ENCODE peak calls at places on chromosomes 1 and 21, in four cellular contexts. B, G, J and E are unnamed samples. For H3K27me3, the result is how much of the 10 kb centered on the place peaks cover.

GRCh38 chr1:75317976-75318375 is 183.8 kb downstream of the LHX8 start:
- DNase-seq in B (no peak), G (no peak), J (no peak), E (no peak)

GRCh38 chr1:225655509-225656258 is 2.8 kb upstream of the ENAH start:
- DNase-seq in B (peak), G (no peak), J (peak), E (no peak)

GRCh38 chr1:67333603-67334002 is 25.9 kb downstream of the IL12RB2 start:
- DNase-seq in B (no peak), G (no peak), J (no peak), E (no peak)

GRCh38 chr1:232904566-232904965 is 45.8 kb upstream of the NTPCR start:
- DNase-seq in B (peak), G (no peak), J (peak), E (no peak)

GRCh38 chr1:175470591-175470990 is 272.8 kb downstream of the TNR start:
- DNase-seq in B (no peak), G (no peak), J (no peak), E (no peak)

GRCh38 chr1:179228783-179229213 is 679 bp downstream of the ABL2 start:
- DNase-seq in B (peak), G (peak), J (peak), E (peak)

GRCh38 chr1:242523968-242524570 is 428 bp downstream of the PLD5 start:
- DNase-seq in B (no peak), G (peak), J (peak), E (peak)

GRCh38 chr1:66679140-66679539 is 73.1 kb upstream of the DYNLT5 start:
- DNase-seq in B (no peak), G (no peak), J (no peak), E (no peak)

GRCh38 chr1:234770924-234771540 is 161.1 kb upstream of the IRF2BP2 start:
- DNase-seq in B (no peak), G (no peak), J (no peak), E (no peak)

GRCh38 chr1:100952104-100952745 is 56.3 kb downstream of the SLC30A7 start:
- DNase-seq in B (no peak), G (no peak), J (no peak), E (no peak)

GRCh38 chr1:218339267-218339831 is 5.8 kb upstream of the TGFB2 start:
- DNase-seq in B (peak), G (no peak), J (no peak), E (no peak)

GRCh38 chr1:115682792-115683191 is 41.0 kb downstream of the VANGL1 start:
- DNase-seq in B (no peak), G (no peak), J (no peak), E (no peak)

GRCh38 chr1:44447051-44447806 is 42.2 kb downstream of the RNF220 start:
- DNase-seq in B (no peak), G (no peak), J (no peak), E (no peak)

GRCh38 chr1:112706505-112707216 is at the start of gene RHOC:
- DNase-seq in B (peak), G (peak), J (peak), E (peak)

GRCh38 chr1:44999232-44999631 is 11.9 kb downstream of the HECTD3 start:
- DNase-seq in B (no peak), G (no peak), J (no peak), E (no peak)

GRCh38 chr1:212638419-212639151 is 30.0 kb downstream of the ATF3 start:
- DNase-seq in B (peak), G (no peak), J (no peak), E (no peak)

GRCh38 chr21:28298251-28298672 is 694.4 kb downstream of the LTN1 start:
- DNase-seq in B (peak), G (no peak), J (no peak), E (no peak)

GRCh38 chr1:89608627-89609338 is 24.1 kb upstream of the LRRC8C start:
- DNase-seq in B (no peak), G (no peak), J (no peak), E (no peak)

GRCh38 chr1:190126728-190127127 is 350.9 kb downstream of the BRINP3 start:
- DNase-seq in B (no peak), G (no peak), J (no peak), E (no peak)

GRCh38 chr1:225260319-225260718 is 167.5 kb downstream of the LBR start:
- DNase-seq in B (no peak), G (no peak), J (no peak), E (no peak)

GRCh38 chr1:91548382-91549040 is 47.9 kb downstream of the CDC7 start:
- DNase-seq in B (no peak), G (no peak), J (no peak), E (no peak)

GRCh38 chr1:41379741-41380130 is 18.5 kb downstream of the FOXO6 start:
- DNase-seq in B (no peak), G (no peak), J (no peak), E (no peak)

GRCh38 chr1:40722622-40723021 is 31.1 kb downstream of the NFYC start:
- DNase-seq in B (no peak), G (no peak), J (no peak), E (no peak)

GRCh38 chr1:15955552-15955951 is 20.3 kb downstream of the ZBTB17 start:
- DNase-seq in B (no peak), G (no peak), J (no peak), E (no peak)

GRCh38 chr1:109764561-109765482 is 1.1 kb upstream of the EPS8L3 start:
- DNase-seq in B (no peak), G (no peak), J (no peak), E (no peak)

GRCh38 chr1:44422161-44422560 is 17.1 kb downstream of the RNF220 start:
- DNase-seq in B (no peak), G (no peak), J (no peak), E (no peak)

GRCh38 chr1:52080014-52080415 is 23.9 kb downstream of the BTF3L4 start:
- DNase-seq in B (no peak), G (no peak), J (no peak), E (no peak)

GRCh38 chr1:64518692-64519481 is 49.0 kb downstream of the CACHD1 start:
- DNase-seq in B (no peak), G (no peak), J (peak), E (no peak)

GRCh38 chr1:58017641-58018040 is 528.9 kb downstream of the OMA1 start:
- DNase-seq in B (no peak), G (no peak), J (peak), E (no peak)

GRCh38 chr1:117534995-117535467 is 70.8 kb upstream of the TENT5C start:
- DNase-seq in B (peak), G (peak), J (peak), E (peak)

GRCh38 chr1:163668472-163668871 is 346.7 kb downstream of the NUF2 start:
- DNase-seq in B (no peak), G (no peak), J (no peak), E (no peak)

GRCh38 chr1:246608616-246609376 is 42.5 kb downstream of the CNST start:
- DNase-seq in B (peak), G (no peak), J (peak), E (peak)

GRCh38 chr1:198019126-198019525 is 102.0 kb downstream of the LHX9 start:
- DNase-seq in B (no peak), G (no peak), J (no peak), E (no peak)

GRCh38 chr1:198018529-198018928 is 101.4 kb downstream of the LHX9 start:
- DNase-seq in B (peak), G (no peak), J (no peak), E (no peak)

GRCh38 chr1:198015317-198015716 is 98.1 kb downstream of the LHX9 start:
- DNase-seq in B (peak), G (no peak), J (no peak), E (no peak)
- H4K8ac ChIP-seq in B (no peak), G (no peak), J (no peak), E (no peak)

GRCh38 chr1:48249868-48250267 is 27.4 kb downstream of the SLC5A9 start:
- DNase-seq in B (no peak), G (no peak), J (no peak), E (no peak)

GRCh38 chr1:48250572-48250971 is 28.1 kb downstream of the SLC5A9 start:
- DNase-seq in B (no peak), G (no peak), J (no peak), E (no peak)

GRCh38 chr1:48251323-48251722 is 28.8 kb downstream of the SLC5A9 start:
- DNase-seq in B (no peak), G (no peak), J (no peak), E (no peak)

GRCh38 chr1:48246727-48247126 is 24.2 kb downstream of the SLC5A9 start:
- DNase-seq in B (no peak), G (no peak), J (no peak), E (no peak)

DNA sequence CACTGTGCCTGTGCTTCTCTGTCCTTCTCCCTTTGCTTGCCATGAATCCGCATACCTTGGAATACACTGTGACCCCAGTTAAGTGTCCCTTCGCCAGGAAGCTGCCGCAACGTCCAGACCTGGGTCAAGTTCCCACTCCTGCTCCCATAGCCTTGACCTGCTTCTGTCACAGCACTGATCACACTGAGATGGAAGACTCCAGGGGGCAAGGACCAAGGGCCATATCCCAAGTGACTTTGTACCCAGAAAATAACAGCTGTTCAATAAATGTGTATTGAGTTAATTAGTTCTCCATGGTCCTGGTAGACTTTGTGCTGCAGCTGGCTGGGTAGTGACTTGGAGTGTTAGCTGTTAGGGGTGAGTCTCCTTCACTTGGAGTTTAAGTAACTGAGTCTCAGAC is 25.8 kb downstream of the SLC5A9 start:
- DNase-seq in B (no peak), G (no peak), J (peak), E (no peak)
- H3K27me3 ChIP-seq in B (under half), G (under half), J (under half), E (under half)

DNA sequence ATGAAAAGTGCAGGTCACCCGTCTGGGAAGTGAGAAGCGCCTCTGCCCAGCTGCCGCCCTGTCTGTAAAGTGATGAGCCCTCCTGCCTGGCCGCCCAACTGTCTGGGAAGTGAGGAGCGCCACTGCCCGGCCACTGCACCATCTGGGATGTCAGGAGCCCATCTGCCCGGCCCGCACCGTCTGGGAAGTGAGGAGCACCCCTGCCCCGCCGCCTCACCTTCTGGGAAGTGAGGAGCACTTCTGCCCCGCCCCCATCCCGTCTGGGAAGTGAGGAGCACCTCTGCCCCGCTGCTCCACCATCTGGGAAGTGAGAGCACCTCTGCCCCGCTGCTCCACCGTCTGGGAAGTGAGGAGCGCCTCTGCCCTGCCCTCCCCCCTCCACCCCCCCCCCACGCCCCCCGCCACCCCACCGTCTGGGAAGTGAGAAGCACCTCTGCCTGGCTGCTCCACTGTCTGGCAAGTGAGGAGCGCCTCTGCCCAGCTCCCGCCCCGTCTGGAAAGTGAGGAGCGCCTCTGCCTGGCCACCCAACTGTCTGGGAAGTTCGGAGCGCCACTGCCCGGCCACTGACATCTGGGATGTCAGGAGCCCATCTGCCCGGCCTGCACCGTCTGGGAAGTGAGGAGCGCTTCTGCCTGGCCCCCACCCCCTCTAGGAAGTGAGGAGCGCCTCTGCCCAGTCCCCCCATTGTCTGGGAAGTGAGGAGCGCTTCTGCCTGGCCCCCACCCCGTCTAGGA is 4.5 kb upstream of the ZZZ3 start:
- DNase-seq in B (no peak), G (no peak), J (peak), E (peak)
- H4K8ac ChIP-seq in B (no peak), G (peak), J (peak), E (no peak)

DNA sequence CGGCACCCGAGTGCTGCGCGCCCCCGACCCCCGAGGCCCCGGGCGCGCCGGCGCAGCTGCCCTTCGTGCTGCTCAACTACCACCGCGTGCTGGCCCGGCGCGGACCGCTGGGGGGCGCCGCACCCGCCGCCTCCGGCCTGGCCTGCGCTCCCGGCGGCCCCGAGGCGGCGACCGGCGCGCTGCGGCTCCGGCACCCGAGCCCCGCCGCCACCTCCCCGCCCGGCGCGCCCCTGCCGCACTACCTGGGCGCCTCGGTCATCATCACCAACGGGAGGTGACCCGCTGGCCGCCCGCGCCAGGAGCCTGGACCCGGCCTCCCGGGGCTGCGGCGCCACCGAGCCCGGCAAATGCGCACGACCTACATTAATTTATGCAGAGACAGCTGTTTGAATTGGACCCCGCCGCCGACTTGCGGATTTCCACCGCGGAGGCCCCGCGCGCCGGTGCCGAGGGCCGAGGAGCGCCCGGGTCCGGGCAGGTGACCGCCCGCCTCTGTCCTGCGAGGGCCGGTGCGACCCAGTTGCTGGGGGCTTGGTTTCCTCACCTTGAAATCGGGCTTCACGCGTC is 49.0 kb downstream of the SIM2 start:
- DNase-seq in B (peak), G (peak), J (peak), E (peak)
- H3K27me3 ChIP-seq in B (under half), G (under half), J (under half), E (under half)